ENCODE peak calls at places on chromosomes 13 and 19, in seven cellular contexts. G is D721Med, V is cardiac fibroblast, K is astrocyte of the spinal cord, H is foreskin keratinocyte, R is endothelial cell, J is stomach. B is an unnamed sample.

GRCh38 chr13:101520672-101521071 is 68.2 kb downstream of the ITGBL1 start:
- DNase-seq in G (no peak), V (peak), K (peak), H (peak), R (no peak), J (no peak), B (no peak)

GRCh38 chr13:45933203-45934014 is 81.9 kb upstream of the SIAH3 start:
- DNase-seq in G (no peak), V (no peak), K (no peak), H (no peak), R (no peak), J (no peak), B (no peak)

GRCh38 chr13:97802213-97802612 is 151.3 kb upstream of the IPO5 start:
- DNase-seq in G (no peak), V (no peak), K (no peak), H (no peak), R (no peak), J (no peak), B (no peak)

GRCh38 chr13:58202099-58202498 is 570.6 kb downstream of the PCDH17 start:
- DNase-seq in G (no peak), V (no peak), K (no peak), H (no peak), R (no peak), J (no peak), B (no peak)

GRCh38 chr19:38304866-38305429 is 897 bp downstream of the C19orf33 start:
- DNase-seq in G (no peak), V (no peak), K (peak), H (peak), R (peak), J (peak), B (peak)

GRCh38 chr13:79519252-79519651 is 38.3 kb downstream of the NDFIP2 start:
- DNase-seq in G (no peak), V (peak), K (peak), H (no peak), R (no peak), J (no peak), B (no peak)

GRCh38 chr19:30214651-30215051 is 157.5 kb upstream of the ZNF536 start:
- DNase-seq in G (no peak), V (no peak), K (no peak), H (no peak), R (no peak), J (no peak), B (no peak)

GRCh38 chr19:51921949-51922348 is 5.3 kb upstream of the ZNF613 start:
- DNase-seq in G (no peak), V (peak), K (peak), H (no peak), R (no peak), J (no peak), B (peak)

GRCh38 chr13:108213946-108214345 is 1.4 kb downstream of the LIG4 start:
- DNase-seq in G (no peak), V (peak), K (no peak), H (peak), R (no peak), J (no peak), B (no peak)

DNA sequence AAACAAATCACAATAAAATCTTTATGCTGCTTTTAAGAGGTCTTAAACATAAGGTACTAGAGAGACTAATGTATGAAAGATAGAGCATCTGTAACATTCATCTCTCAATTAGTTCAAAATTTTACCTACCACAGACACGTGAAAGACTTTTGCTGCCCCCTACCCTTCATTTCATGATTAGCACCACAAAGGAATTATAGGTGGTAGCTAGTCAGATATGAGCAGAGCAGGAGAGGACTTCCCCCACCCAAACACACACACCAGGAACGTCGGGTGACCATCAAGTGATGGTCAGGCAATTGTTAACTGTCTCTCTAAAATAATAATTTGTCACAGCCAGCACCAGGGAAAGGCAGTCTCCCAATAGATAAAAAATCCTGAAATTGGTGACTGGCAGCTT is 1531.7 kb upstream of the SPRY2 start:
- DNase-seq in G (no peak), V (no peak), K (peak), H (no peak), R (peak), J (no peak), B (peak)
- TF ChIP-seq CTCF in G (peak), V (no peak), K (peak), H (peak), R (peak), J (peak), B (peak)

GRCh38 chr19:17080441-17080803 is 4.8 kb downstream of the MYO9B start:
- DNase-seq in G (no peak), V (no peak), K (no peak), H (no peak), R (no peak), J (no peak), B (no peak)

GRCh38 chr19:17079710-17080440 is 4.3 kb downstream of the MYO9B start:
- DNase-seq in G (no peak), V (peak), K (peak), H (peak), R (no peak), J (peak), B (no peak)

GRCh38 chr19:17078920-17079709 is 3.5 kb downstream of the MYO9B start:
- DNase-seq in G (peak), V (no peak), K (peak), H (no peak), R (no peak), J (no peak), B (no peak)

GRCh38 chr19:17078038-17078919 is 2.7 kb downstream of the MYO9B start:
- DNase-seq in G (no peak), V (no peak), K (no peak), H (no peak), R (no peak), J (no peak), B (no peak)

GRCh38 chr19:17081672-17082630 is 6.4 kb downstream of the MYO9B start:
- DNase-seq in G (no peak), V (no peak), K (no peak), H (no peak), R (no peak), J (no peak), B (no peak)
- TF ChIP-seq CTCF in G (no peak), V (no peak), K (no peak), H (no peak), R (no peak), J (no peak), B (no peak)

GRCh38 chr13:44141725-44142539 is 231.7 kb upstream of the SERP2 start:
- DNase-seq in G (peak), V (peak), K (peak), H (peak), R (peak), J (peak), B (peak)
- TF ChIP-seq CTCF in G (no peak), V (no peak), K (no peak), H (no peak), R (no peak), J (peak), B (no peak)

DNA sequence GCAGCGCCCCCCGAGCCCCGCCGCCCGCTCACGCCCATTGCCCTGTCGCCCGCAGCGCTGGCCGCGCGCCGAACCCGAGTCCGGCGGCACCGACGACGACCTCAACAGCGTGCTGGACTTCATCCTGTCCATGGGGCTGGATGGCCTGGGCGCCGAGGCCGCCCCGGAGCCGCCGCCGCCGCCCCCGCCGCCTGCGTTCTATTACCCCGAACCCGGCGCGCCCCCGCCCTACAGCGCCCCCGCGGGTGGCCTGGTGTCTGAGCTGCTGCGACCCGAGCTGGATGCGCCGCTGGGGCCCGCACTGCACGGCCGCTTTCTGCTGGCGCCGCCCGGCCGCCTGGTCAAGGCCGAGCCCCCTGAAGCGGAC is 518 bp downstream of the KLF2 start:
- DNase-seq in G (no peak), V (no peak), K (no peak), H (no peak), R (peak), J (no peak), B (peak)
- TF ChIP-seq CTCF in G (peak), V (no peak), K (no peak), H (peak), R (no peak), J (peak), B (no peak)

GRCh38 chr13:24512208-24513068 is at the start of gene PARP4:
- DNase-seq in G (peak), V (peak), K (peak), H (peak), R (peak), J (peak), B (peak)
- TF ChIP-seq CTCF in G (no peak), V (no peak), K (no peak), H (no peak), R (no peak), J (no peak), B (no peak)

GRCh38 chr13:40666905-40667621 is 622 bp upstream of the FOXO1 start:
- DNase-seq in G (peak), V (no peak), K (no peak), H (no peak), R (peak), J (peak), B (peak)

GRCh38 chr13:40664100-40665060 is 2.1 kb downstream of the FOXO1 start:
- DNase-seq in G (no peak), V (peak), K (peak), H (no peak), R (peak), J (peak), B (peak)

GRCh38 chr13:40666058-40666904 is at the start of gene FOXO1:
- DNase-seq in G (peak), V (peak), K (peak), H (no peak), R (peak), J (peak), B (peak)

GRCh38 chr13:40665061-40665753 is 1.2 kb downstream of the FOXO1 start:
- DNase-seq in G (no peak), V (peak), K (peak), H (no peak), R (peak), J (peak), B (peak)

GRCh38 chr13:40665754-40666057 is 735 bp downstream of the FOXO1 start:
- DNase-seq in G (no peak), V (no peak), K (no peak), H (no peak), R (no peak), J (no peak), B (peak)
- TF ChIP-seq CTCF in G (no peak), V (no peak), K (no peak), H (no peak), R (no peak), J (no peak), B (no peak)

GRCh38 chr19:3762501-3763459 is at the start of gene MRPL54:
- DNase-seq in G (peak), V (peak), K (peak), H (peak), R (peak), J (peak), B (peak)
- TF ChIP-seq CTCF in G (no peak), V (no peak), K (no peak), H (no peak), R (no peak), J (no peak), B (no peak)

GRCh38 chr19:48102870-48103751 is 7.5 kb downstream of the PLA2G4C start:
- DNase-seq in G (peak), V (peak), K (peak), H (no peak), R (peak), J (no peak), B (peak)
- TF ChIP-seq CTCF in G (peak), V (peak), K (peak), H (peak), R (peak), J (peak), B (peak)

GRCh38 chr13:26257049-26257448 is 3.1 kb downstream of the CDK8 start:
- DNase-seq in G (no peak), V (no peak), K (no peak), H (no peak), R (no peak), J (no peak), B (no peak)

GRCh38 chr13:26253787-26254582 is at the start of gene CDK8:
- DNase-seq in G (no peak), V (peak), K (peak), H (peak), R (peak), J (peak), B (peak)

GRCh38 chr13:26253262-26253786 is 605 bp upstream of the CDK8 start:
- DNase-seq in G (no peak), V (no peak), K (no peak), H (no peak), R (no peak), J (no peak), B (no peak)

GRCh38 chr13:26254583-26255102 is 714 bp downstream of the CDK8 start:
- DNase-seq in G (no peak), V (peak), K (peak), H (peak), R (peak), J (peak), B (peak)

DNA sequence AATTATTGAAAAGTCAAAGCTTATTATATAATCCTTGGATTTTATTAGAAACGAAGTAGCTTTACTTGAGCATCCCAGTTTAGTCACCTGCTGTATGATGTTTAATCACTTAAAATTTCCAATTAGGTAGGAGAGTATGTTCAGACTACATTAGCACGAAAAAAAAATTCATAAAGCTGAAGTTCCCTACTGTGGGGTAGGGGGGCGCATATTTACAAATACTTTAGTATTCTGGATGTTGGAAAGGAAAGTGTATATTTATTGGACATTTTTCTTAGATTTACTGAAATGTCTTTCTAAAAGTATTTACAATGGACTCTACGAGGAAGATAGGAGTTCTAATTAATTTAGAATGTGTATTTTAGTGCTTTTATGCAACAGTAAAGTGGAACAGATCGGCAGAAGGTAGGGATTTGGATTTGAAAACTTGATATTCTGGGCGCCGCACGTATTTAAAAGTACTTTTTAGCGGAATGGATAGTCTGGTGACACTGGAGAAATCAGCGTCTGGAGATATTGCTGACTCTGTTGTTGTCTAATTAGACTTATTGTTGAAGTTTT is 1.9 kb downstream of the CDK8 start:
- DNase-seq in G (no peak), V (peak), K (peak), H (no peak), R (no peak), J (no peak), B (no peak)
- TF ChIP-seq CTCF in G (peak), V (peak), K (peak), H (peak), R (peak), J (no peak), B (peak)

DNA sequence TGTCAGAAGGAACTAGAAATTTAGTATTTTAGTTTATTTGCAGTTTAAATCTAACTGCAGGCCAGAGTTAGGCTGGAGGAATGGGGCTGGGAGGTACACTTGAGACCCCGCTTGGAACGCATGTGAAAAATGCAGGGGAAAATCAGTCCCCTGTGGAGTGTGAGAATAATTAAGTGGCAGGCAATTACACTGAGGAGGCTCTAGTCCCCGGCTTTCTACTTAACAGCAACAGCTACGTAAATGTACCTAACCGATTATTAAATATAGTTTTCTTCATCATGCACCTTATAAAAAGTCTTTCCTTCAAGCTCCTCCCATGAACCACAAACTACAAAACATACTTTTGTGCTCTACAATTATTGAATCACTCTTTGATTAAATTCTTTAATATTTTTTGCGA is 808 bp downstream of the ZNF708 start:
- DNase-seq in G (no peak), V (no peak), K (no peak), H (no peak), R (no peak), J (no peak), B (peak)
- TF ChIP-seq CTCF in G (no peak), V (no peak), K (no peak), H (no peak), R (no peak), J (no peak), B (no peak)

B was measured in nephron progenitor cell.